ENCODE peak calls at places on chromosome 21, in ten cellular contexts. Q is activated naive CD4-positive, alpha-beta T cell treated with Interleukin-2 at 50 U/mL for 16 hours; R is iris pigment epithelial cell; S is mesothelial cell of epicardium; H is RWPE2; T is nephron progenitor cell; L is left cardiac atrium; V is GM04504; X is ACHN; K is lower leg skin. C is an unnamed sample.

GRCh38 chr21:46079357-46080170 is 18.3 kb upstream of the COL6A2 start:
- DNase-seq in Q (no peak), R (peak; percentile 69), S (no peak), H (no peak), T (no peak), L (peak; percentile 62), V (peak; percentile 93), X (no peak), K (peak; percentile 93), C (peak; percentile 80)

GRCh38 chr21:30337644-30338170 is at the start of gene KRTAP27-1:
- DNase-seq in Q (no peak), R (no peak), S (no peak), H (no peak), T (no peak), L (no peak), V (no peak), X (no peak), K (no peak), C (no peak)

GRCh38 chr21:42833859-42834729 is 45.2 kb downstream of the WDR4 start:
- DNase-seq in Q (no peak), R (no peak), S (no peak), H (peak; percentile 35), T (no peak), L (no peak), V (no peak), X (no peak), K (peak; percentile 78), C (no peak)

GRCh38 chr21:42592156-42592820 is 61.1 kb upstream of the PDE9A start:
- DNase-seq in Q (no peak), R (no peak), S (no peak), H (peak; percentile 23), T (no peak), L (no peak), V (no peak), X (no peak), K (peak; percentile 68), C (no peak)

GRCh38 chr21:36859744-36860501 is 106.5 kb downstream of the HLCS start:
- DNase-seq in Q (peak; percentile 22), R (peak; percentile 85), S (no peak), H (peak; percentile 91), T (peak; percentile 52), L (peak; percentile 82), V (no peak), X (peak; percentile 47), K (peak; percentile 92), C (no peak)

GRCh38 chr21:39661740-39662139 is 49.0 kb downstream of the B3GALT5 start:
- DNase-seq in Q (no peak), R (no peak), S (no peak), H (no peak), T (no peak), L (no peak), V (no peak), X (no peak), K (peak; percentile 62), C (no peak)

GRCh38 chr21:35963920-35964451 is 96.3 kb downstream of the SETD4 start:
- DNase-seq in Q (no peak), R (no peak), S (no peak), H (no peak), T (no peak), L (no peak), V (peak; percentile 13), X (peak; percentile 85), K (no peak), C (no peak)

GRCh38 chr21:46128983-46129571 is 26.3 kb downstream of the FTCD start:
- DNase-seq in Q (no peak), R (no peak), S (no peak), H (peak; percentile 60), T (no peak), L (peak; percentile 25), V (no peak), X (no peak), K (peak; percentile 84), C (no peak)

GRCh38 chr21:44873356-44874239 is at the start of gene PTTG1IP:
- DNase-seq in Q (peak; percentile 99), R (peak; percentile 95), S (peak; percentile 98), H (peak; percentile 97), T (peak; percentile 100), L (peak; percentile 99), V (peak; percentile 96), X (peak; percentile 95), K (peak; percentile 100), C (peak; percentile 90)

GRCh38 chr21:44581158-44581557 is 754 bp upstream of the KRTAP10-5 start:
- DNase-seq in Q (no peak), R (no peak), S (no peak), H (no peak), T (no peak), L (no peak), V (no peak), X (no peak), K (no peak), C (no peak)

GRCh38 chr21:34743285-34743684 is 74.5 kb downstream of the CLIC6 start:
- DNase-seq in Q (no peak), R (no peak), S (no peak), H (no peak), T (no peak), L (no peak), V (no peak), X (no peak), K (peak; percentile 64), C (no peak)

GRCh38 chr21:36282568-36283230 is 37.3 kb upstream of the MORC3 start:
- DNase-seq in Q (no peak), R (peak; percentile 58), S (no peak), H (no peak), T (no peak), L (no peak), V (no peak), X (no peak), K (no peak), C (no peak)

GRCh38 chr21:45590726-45591618 is 48.7 kb upstream of the SLC19A1 start:
- DNase-seq in Q (peak; percentile 67), R (no peak), S (no peak), H (no peak), T (peak; percentile 28), L (peak; percentile 34), V (no peak), X (no peak), K (peak; percentile 84), C (no peak)

GRCh38 chr21:39347537-39347936 is 1.4 kb downstream of the HMGN1 start:
- DNase-seq in Q (no peak), R (no peak), S (no peak), H (no peak), T (no peak), L (no peak), V (no peak), X (no peak), K (peak; percentile 45), C (no peak)

GRCh38 chr21:46295996-46296752 is 10.0 kb downstream of the YBEY start:
- DNase-seq in Q (peak; percentile 65), R (peak; percentile 65), S (no peak), H (no peak), T (no peak), L (peak; percentile 93), V (peak; percentile 86), X (no peak), K (peak; percentile 97), C (no peak)

GRCh38 chr21:36697473-36698159 is 1.3 kb upstream of the SIM2 start:
- DNase-seq in Q (no peak), R (no peak), S (no peak), H (no peak), T (no peak), L (no peak), V (no peak), X (no peak), K (no peak), C (no peak)

GRCh38 chr21:31133243-31133830 is 95.1 kb upstream of the KRTAP19-8 start:
- DNase-seq in Q (no peak), R (no peak), S (no peak), H (no peak), T (no peak), L (no peak), V (no peak), X (no peak), K (no peak), C (no peak)

GRCh38 chr21:15732290-15732995 is 2.7 kb downstream of the USP25 start:
- DNase-seq in Q (no peak), R (peak; percentile 75), S (no peak), H (no peak), T (no peak), L (no peak), V (no peak), X (peak; percentile 84), K (no peak), C (no peak)

GRCh38 chr21:36297938-36298572 is 21.9 kb upstream of the MORC3 start:
- DNase-seq in Q (peak; percentile 63), R (peak; percentile 16), S (no peak), H (no peak), T (no peak), L (peak; percentile 34), V (no peak), X (no peak), K (peak; percentile 92), C (no peak)

GRCh38 chr21:35738342-35738961 is 321.9 kb downstream of the SETD4 start:
- DNase-seq in Q (no peak), R (peak; percentile 45), S (no peak), H (no peak), T (no peak), L (no peak), V (no peak), X (no peak), K (no peak), C (no peak)

GRCh38 chr21:42618713-42619112 is 34.7 kb upstream of the PDE9A start:
- DNase-seq in Q (no peak), R (no peak), S (no peak), H (no peak), T (no peak), L (no peak), V (no peak), X (no peak), K (peak; percentile 34), C (no peak)

GRCh38 chr21:35932232-35932911 is 128.0 kb downstream of the SETD4 start:
- DNase-seq in Q (no peak), R (peak; percentile 91), S (no peak), H (no peak), T (no peak), L (peak; percentile 65), V (peak; percentile 86), X (peak; percentile 84), K (peak; percentile 88), C (peak; percentile 80)

GRCh38 chr21:26115899-26116298 is 54.7 kb downstream of the APP start:
- DNase-seq in Q (no peak), R (peak; percentile 49), S (no peak), H (no peak), T (no peak), L (no peak), V (peak; percentile 62), X (no peak), K (no peak), C (peak; percentile 18)

GRCh38 chr21:25647632-25648031 is 8.6 kb downstream of the JAM2 start:
- DNase-seq in Q (no peak), R (no peak), S (no peak), H (no peak), T (no peak), L (no peak), V (no peak), X (no peak), K (no peak), C (no peak)